ENCODE peak calls at places on chromosomes 13 and 19, in four cellular contexts. G is activated CD4-positive, alpha-beta T cell treated with anti-CD3 and anti-CD28 coated beads for 48 hours; Y is stimulated activated CD4-positive, alpha-beta T cell treated with anti-CD3 and anti-CD28 coated beads, TNF-alpha, amount 100 ng/mL, for 24 hours; O is body of pancreas. B is an unnamed sample.

GRCh38 chr13:34833562-34834182 is 108.4 kb upstream of the NBEA start:
- DNase-seq in G (no peak), Y (no peak), O (no peak), B (no peak)

GRCh38 chr19:11377237-11377636 is 2.8 kb downstream of the SWSAP1 start:
- DNase-seq in G (peak; percentile 40), Y (no peak), O (no peak), B (no peak)

GRCh38 chr13:22311734-22312404 is 641.0 kb downstream of the FGF9 start:
- DNase-seq in G (no peak), Y (no peak), O (no peak), B (no peak)

GRCh38 chr13:76157926-76158325 is 521.8 kb downstream of the LMO7 start:
- DNase-seq in G (no peak), Y (no peak), O (no peak), B (no peak)

GRCh38 chr19:980133-980998 is 3.8 kb upstream of the WDR18 start:
- DNase-seq in G (no peak), Y (no peak), O (no peak), B (no peak)

GRCh38 chr19:4967738-4968461 is 1.0 kb upstream of the KDM4B start:
- DNase-seq in G (no peak), Y (no peak), O (no peak), B (no peak)

GRCh38 chr19:35955881-35956634 is 19.9 kb downstream of the LRFN3 start:
- DNase-seq in G (no peak), Y (no peak), O (no peak), B (no peak)

GRCh38 chr13:100658363-100658762 is 16.2 kb downstream of the TMTC4 start:
- DNase-seq in G (no peak), Y (no peak), O (no peak), B (no peak)

GRCh38 chr19:53157601-53158000 is 1.3 kb downstream of the ZNF347 start:
- DNase-seq in G (no peak), Y (no peak), O (no peak), B (no peak)

GRCh38 chr13:32047796-32048195 is 16.2 kb downstream of the FRY start:
- DNase-seq in G (no peak), Y (no peak), O (no peak), B (no peak)

GRCh38 chr19:41226053-41226873 is 7.2 kb downstream of the AXL start:
- DNase-seq in G (peak; percentile 55), Y (peak; percentile 45), O (peak; percentile 67), B (no peak)

GRCh38 chr13:95245072-95245471 is 56.2 kb downstream of the ABCC4 start:
- DNase-seq in G (no peak), Y (no peak), O (no peak), B (no peak)

GRCh38 chr19:3360494-3361383 is 5.6 kb upstream of the NFIC start:
- DNase-seq in G (peak; percentile 79), Y (peak; percentile 79), O (peak; percentile 65), B (peak; percentile 80)

GRCh38 chr19:3097442-3097871 is 3.3 kb downstream of the GNA11 start:
- DNase-seq in G (no peak), Y (no peak), O (no peak), B (no peak)

GRCh38 chr19:10226021-10226375 is 5.1 kb downstream of the S1PR2 start:
- DNase-seq in G (no peak), Y (no peak), O (no peak), B (no peak)

GRCh38 chr13:44425041-44425814 is 51.6 kb downstream of the SERP2 start:
- DNase-seq in G (no peak), Y (no peak), O (no peak), B (no peak)

GRCh38 chr13:74325106-74325505 is 190.9 kb upstream of the KLF12 start:
- DNase-seq in G (no peak), Y (no peak), O (no peak), B (no peak)